ENCODE peak calls at places on chromosomes 13 and 19, in seven cellular contexts. One of them, this sample, is unnamed.

GRCh38 chr19:40150170-40150569 is 41.1 kb upstream of the MAP3K10 start:
- DNase-seq in NCI-H1417: no peak
- DNase-seq in posterior cingulate gyrus: no peak
- DNase-seq in EL: no peak
- DNase-seq in GDM1: no peak
- DNase-seq in NAMALWA: no peak
- DNase-seq in breast epithelium: no peak
- DNase-seq in this sample: no peak

GRCh38 chr13:75359266-75359665 is 122.7 kb downstream of the TBC1D4 start:
- DNase-seq in NCI-H1417: no peak
- DNase-seq in posterior cingulate gyrus: no peak
- DNase-seq in EL: peak; percentile 93
- DNase-seq in GDM1: no peak
- DNase-seq in NAMALWA: no peak
- DNase-seq in breast epithelium: no peak
- DNase-seq in this sample: peak; percentile 42

GRCh38 chr19:42683917-42684513 is 56.3 kb downstream of the PSG3 start:
- DNase-seq in NCI-H1417: no peak
- DNase-seq in posterior cingulate gyrus: no peak
- DNase-seq in EL: peak; percentile 43
- DNase-seq in GDM1: no peak
- DNase-seq in NAMALWA: peak; percentile 56
- DNase-seq in breast epithelium: no peak
- DNase-seq in this sample: peak; percentile 42

GRCh38 chr13:105377452-105377851 is 1158.0 kb downstream of the EFNB2 start:
- DNase-seq in NCI-H1417: no peak
- DNase-seq in posterior cingulate gyrus: no peak
- DNase-seq in EL: no peak
- DNase-seq in GDM1: no peak
- DNase-seq in NAMALWA: no peak
- DNase-seq in breast epithelium: no peak
- DNase-seq in this sample: no peak

GRCh38 chr19:31255174-31255862 is 93.9 kb downstream of the TSHZ3 start:
- DNase-seq in NCI-H1417: no peak
- DNase-seq in posterior cingulate gyrus: no peak
- DNase-seq in EL: no peak
- DNase-seq in GDM1: no peak
- DNase-seq in NAMALWA: no peak
- DNase-seq in breast epithelium: no peak
- DNase-seq in this sample: no peak

GRCh38 chr19:51136891-51137551 is 5.1 kb upstream of the SIGLEC7 start:
- DNase-seq in NCI-H1417: no peak
- DNase-seq in posterior cingulate gyrus: no peak
- DNase-seq in EL: no peak
- DNase-seq in GDM1: peak; percentile 76
- DNase-seq in NAMALWA: no peak
- DNase-seq in breast epithelium: no peak
- DNase-seq in this sample: no peak

GRCh38 chr19:46616631-46617322 is 8.1 kb downstream of the PTGIR start:
- DNase-seq in NCI-H1417: peak; percentile 55
- DNase-seq in posterior cingulate gyrus: no peak
- DNase-seq in EL: peak; percentile 80
- DNase-seq in GDM1: peak; percentile 70
- DNase-seq in NAMALWA: peak; percentile 47
- DNase-seq in breast epithelium: peak; percentile 56
- DNase-seq in this sample: peak; percentile 80

GRCh38 chr13:24083141-24083540 is 77.4 kb upstream of the SPATA13 start:
- DNase-seq in NCI-H1417: peak; percentile 29
- DNase-seq in posterior cingulate gyrus: no peak
- DNase-seq in EL: no peak
- DNase-seq in GDM1: no peak
- DNase-seq in NAMALWA: no peak
- DNase-seq in breast epithelium: no peak
- DNase-seq in this sample: no peak